ENCODE peak calls at places on chromosomes 4 and X, in ten cellular contexts. L is foreskin melanocyte; I is NCI-H774; X is activated CD4-positive, alpha-beta T cell treated with anti-CD3 and anti-CD28 coated beads, Interleukin-2, amount 50 U/mL, for 48 hours; G is NCI-H1417 treated with DMSO at 0.1 percent for 48 hours; O is right cardiac atrium; M is fibroblast of gingiva; Q is RCC 7860; N is mesothelial cell of epicardium; R is stimulated activated CD4-positive, alpha-beta T cell treated with anti-CD3 and anti-CD28 coated beads, TNF-alpha, amount 100 ng/mL, for 48 hours. V is an unnamed sample.

GRCh38 chr4:30943356-30943755 is 223.2 kb downstream of the PCDH7 start:
- DNase-seq in M (no peak), G (no peak), I (no peak), O (no peak), N (no peak), Q (no peak), L (no peak), R (no peak), X (no peak), V (peak)

GRCh38 chr4:3679851-3680311 is 86.3 kb upstream of the ADRA2C start:
- DNase-seq in X (no peak), O (no peak), N (no peak), I (no peak), Q (no peak), G (no peak), L (no peak), M (no peak), R (no peak), V (no peak)

GRCh38 chr4:15197005-15197404 is 194.7 kb downstream of the CPEB2 start:
- DNase-seq in L (peak), I (no peak), M (peak), Q (no peak), N (no peak), O (no peak), G (no peak), X (no peak), R (no peak), V (peak)

GRCh38 chrX:115940888-115941332 is 229.6 kb upstream of the AGTR2 start:
- DNase-seq in I (peak), R (peak), M (no peak), O (peak), G (peak), Q (no peak), N (no peak), L (no peak), X (no peak), V (peak)

GRCh38 chr4:40719008-40719623 is 30.6 kb upstream of the NSUN7 start:
- DNase-seq in N (no peak), G (peak), Q (peak), O (no peak), I (peak), M (peak), X (no peak), L (no peak), R (no peak), V (peak)

GRCh38 chr4:171279131-171279530 is 534.1 kb upstream of the GALNTL6 start:
- DNase-seq in N (no peak), I (no peak), X (no peak), R (no peak), M (no peak), L (no peak), Q (no peak), G (no peak), O (no peak), V (no peak)

GRCh38 chr4:82201805-82202636 is 171.8 kb downstream of the HNRNPD start:
- DNase-seq in N (no peak), I (no peak), M (no peak), O (peak), G (no peak), Q (peak), R (peak), L (peak), X (peak), V (peak)

GRCh38 chrX:75303795-75304194 is 29.9 kb downstream of the UPRT start:
- DNase-seq in N (no peak), O (no peak), X (no peak), L (no peak), G (no peak), R (no peak), I (no peak), Q (no peak), M (peak), V (peak)

GRCh38 chr4:108830509-108831244 is 67.8 kb upstream of the ETNPPL start:
- DNase-seq in L (peak), Q (no peak), M (no peak), O (peak), X (peak), I (no peak), G (peak), N (peak), R (no peak), V (peak)

GRCh38 chrX:141632124-141632523 is 42.6 kb downstream of the SPANXA2 start:
- DNase-seq in L (no peak), G (no peak), O (no peak), R (no peak), I (no peak), Q (no peak), M (no peak), X (no peak), N (no peak), V (peak)

GRCh38 chrX:135420831-135421230 is 913 bp upstream of the SMIM10L2A start:
- DNase-seq in X (no peak), O (no peak), Q (no peak), G (no peak), N (no peak), M (no peak), R (no peak), I (no peak), L (no peak), V (no peak)

GRCh38 chrX:110341189-110342035 is 17.2 kb upstream of the RTL9 start:
- DNase-seq in G (no peak), R (no peak), O (no peak), L (peak), X (no peak), N (no peak), I (no peak), Q (peak), M (peak), V (peak)

V was measured in fibroblast of pulmonary artery.